ENCODE peak calls at places on chromosomes 7 and 10, in nine cellular contexts. H, T, M, D, O, E, B, C and X are unnamed samples.

GRCh38 chr7:29035044-29035740 is 77.1 kb upstream of the TRIL start:
- DNase-seq in H (no peak), D (peak; percentile 67), M (no peak), B (no peak), O (peak; percentile 43), T (no peak), C (peak; percentile 19), E (no peak), X (no peak)

GRCh38 chr7:74502216-74502891 is 48.6 kb downstream of the GTF2IRD1 start:
- DNase-seq in M (peak; percentile 82), C (no peak), B (peak; percentile 78), H (peak; percentile 78), T (peak; percentile 70), D (no peak), E (peak; percentile 45), O (no peak), X (peak; percentile 72)

GRCh38 chr10:42836096-42836495 is 53.5 kb downstream of the BMS1 start:
- DNase-seq in E (no peak), M (no peak), C (no peak), O (no peak), D (no peak), B (no peak), H (no peak), T (no peak), X (no peak)

GRCh38 chr10:28254290-28254985 is 48.4 kb downstream of the MPP7 start:
- DNase-seq in M (no peak), C (no peak), H (no peak), O (no peak), T (no peak), E (no peak), B (peak; percentile 35), D (peak; percentile 19), X (no peak)

GRCh38 chr7:147805996-147806576 is 784.5 kb upstream of the C7orf33 start:
- DNase-seq in C (no peak), O (no peak), T (no peak), M (no peak), B (no peak), H (no peak), E (no peak), D (no peak), X (no peak)

GRCh38 chr7:100662377-100662776 is 6.1 kb upstream of the ACTL6B start:
- DNase-seq in H (no peak), T (no peak), C (no peak), E (no peak), M (peak; percentile 56), O (no peak), D (no peak), B (peak; percentile 24), X (peak; percentile 10)

GRCh38 chr10:121710207-121710606 is 112.0 kb upstream of the FGFR2 start:
- DNase-seq in C (no peak), O (no peak), E (no peak), B (no peak), T (no peak), M (no peak), H (no peak), D (no peak), X (no peak)

GRCh38 chr10:98420786-98421185 is 5.8 kb upstream of the PYROXD2 start:
- DNase-seq in E (no peak), C (no peak), T (no peak), H (no peak), O (no peak), D (no peak), B (peak; percentile 70), M (no peak), X (no peak)

GRCh38 chr7:139232893-139233292 is 1.9 kb downstream of the UBN2 start:
- DNase-seq in E (no peak), D (peak; percentile 12), T (no peak), M (no peak), C (no peak), O (peak; percentile 33), H (no peak), B (no peak), X (no peak)

GRCh38 chr7:27651702-27652101 is 11.0 kb downstream of the HIBADH start:
- DNase-seq in C (no peak), M (no peak), E (no peak), O (no peak), D (peak; percentile 51), H (no peak), B (no peak), T (no peak), X (no peak)

GRCh38 chr10:91642831-91643692 is 10.2 kb upstream of the PPP1R3C start:
- DNase-seq in M (no peak), H (no peak), B (no peak), E (no peak), O (no peak), T (no peak), C (no peak), D (no peak), X (no peak)

GRCh38 chr7:1397491-1398327 is 61.6 kb downstream of the MICALL2 start:
- DNase-seq in H (no peak), T (no peak), O (peak; percentile 55), E (no peak), C (no peak), M (no peak), D (no peak), B (no peak), X (no peak)

GRCh38 chr7:22631730-22632129 is 95.3 kb upstream of the IL6 start:
- DNase-seq in M (no peak), O (no peak), E (no peak), B (no peak), H (no peak), T (no peak), C (no peak), D (no peak), X (no peak)

GRCh38 chr7:119937745-119938144 is 335.2 kb upstream of the KCND2 start:
- DNase-seq in H (no peak), O (no peak), C (no peak), E (no peak), M (no peak), T (no peak), B (no peak), D (no peak), X (no peak)

GRCh38 chr10:11302181-11302580 is 284.5 kb downstream of the CELF2 start:
- DNase-seq in M (no peak), E (no peak), B (no peak), C (no peak), H (no peak), O (no peak), T (no peak), D (no peak), X (no peak)

GRCh38 chr10:21825345-21825744 is 178.2 kb downstream of the DNAJC1 start:
- DNase-seq in D (no peak), C (no peak), B (no peak), H (no peak), T (no peak), M (no peak), O (no peak), E (no peak), X (no peak)

GRCh38 chr10:78175444-78175843 is 141.8 kb downstream of the RPS24 start:
- DNase-seq in M (no peak), O (no peak), T (no peak), E (no peak), C (no peak), B (no peak), D (no peak), H (no peak), X (no peak)